ENCODE peak calls at places on chromosomes 6 and 20, in ten cellular contexts. T is fibroblast of mammary gland; I is OCI-LY7; S is coronary artery; O is sigmoid colon; M is lung; G is tibial artery; N is BJ; B is IMR-90; C is CD8-positive, alpha-beta T cell. A is an unnamed sample.

GRCh38 chr20:56527521-56527920 is 3.0 kb downstream of the FAM209A start:
- DNase-seq in O (no peak), M (no peak), C (no peak), B (no peak), G (no peak), N (no peak), T (no peak), I (no peak), S (no peak), A (no peak)

GRCh38 chr6:118881440-118882313 is 12.3 kb upstream of the ASF1A start:
- DNase-seq in S (no peak), I (peak), O (no peak), N (no peak), M (no peak), C (no peak), G (no peak), T (no peak), B (no peak), A (no peak)

GRCh38 chr6:145071836-145072235 is 663.5 kb downstream of the EPM2A start:
- DNase-seq in M (no peak), T (peak), N (peak), G (no peak), B (peak), O (no peak), S (no peak), I (no peak), C (no peak), A (no peak)

GRCh38 chr6:98824163-98824906 is 10.0 kb upstream of the POU3F2 start:
- DNase-seq in T (no peak), N (no peak), I (no peak), G (no peak), S (no peak), O (no peak), B (no peak), M (no peak), C (no peak), A (no peak)

GRCh38 chr20:43915209-43916072 is 789 bp downstream of the TOX2 start:
- DNase-seq in T (peak), C (no peak), M (no peak), S (no peak), B (peak), I (no peak), N (no peak), G (peak), O (no peak), A (no peak)

GRCh38 chr6:150929403-150929802 is 63.9 kb downstream of the MTHFD1L start:
- DNase-seq in B (peak), N (no peak), C (no peak), O (no peak), I (no peak), S (no peak), T (no peak), M (no peak), G (no peak), A (no peak)

GRCh38 chr6:125316621-125317020 is 14.9 kb upstream of the HDDC2 start:
- DNase-seq in I (no peak), N (no peak), C (no peak), S (no peak), O (no peak), M (no peak), B (no peak), T (no peak), G (no peak), A (no peak)

GRCh38 chr20:37838769-37839431 is 64.0 kb upstream of the VSTM2L start:
- DNase-seq in B (no peak), C (no peak), O (no peak), N (no peak), G (no peak), M (no peak), T (no peak), I (no peak), S (no peak), A (no peak)

GRCh38 chr6:159169557-159170332 is 545 bp downstream of the FNDC1 start:
- DNase-seq in O (peak), B (peak), G (no peak), S (no peak), C (no peak), M (no peak), N (no peak), I (no peak), T (peak), A (no peak)

GRCh38 chr20:5393218-5393870 is 76.6 kb upstream of the PROKR2 start:
- DNase-seq in C (no peak), I (no peak), O (no peak), N (no peak), M (no peak), B (no peak), S (no peak), G (no peak), T (no peak), A (no peak)

GRCh38 chr6:32763417-32763816 is at the start of gene HLA-DQB2:
- DNase-seq in N (no peak), O (no peak), I (peak), C (no peak), B (no peak), T (no peak), S (no peak), G (no peak), M (no peak), A (no peak)

GRCh38 chr6:21808551-21809181 is 215.1 kb downstream of the SOX4 start:
- DNase-seq in C (no peak), T (peak), O (peak), N (no peak), M (no peak), S (no peak), B (no peak), I (no peak), G (no peak), A (no peak)

GRCh38 chr6:105431226-105431625 is 28.3 kb upstream of the PREP start:
- DNase-seq in C (no peak), M (no peak), G (no peak), B (peak), I (peak), N (no peak), O (no peak), T (peak), S (no peak), A (no peak)

GRCh38 chr6:112362827-112363565 is 15.9 kb downstream of the RFPL4B start:
- DNase-seq in G (no peak), O (no peak), I (no peak), C (no peak), M (no peak), N (no peak), B (peak), T (no peak), S (no peak), A (no peak)

GRCh38 chr6:156587751-156588301 is 189.4 kb upstream of the ARID1B start:
- DNase-seq in C (no peak), S (no peak), B (no peak), I (no peak), G (no peak), N (no peak), M (no peak), O (no peak), T (no peak), A (no peak)

DNA sequence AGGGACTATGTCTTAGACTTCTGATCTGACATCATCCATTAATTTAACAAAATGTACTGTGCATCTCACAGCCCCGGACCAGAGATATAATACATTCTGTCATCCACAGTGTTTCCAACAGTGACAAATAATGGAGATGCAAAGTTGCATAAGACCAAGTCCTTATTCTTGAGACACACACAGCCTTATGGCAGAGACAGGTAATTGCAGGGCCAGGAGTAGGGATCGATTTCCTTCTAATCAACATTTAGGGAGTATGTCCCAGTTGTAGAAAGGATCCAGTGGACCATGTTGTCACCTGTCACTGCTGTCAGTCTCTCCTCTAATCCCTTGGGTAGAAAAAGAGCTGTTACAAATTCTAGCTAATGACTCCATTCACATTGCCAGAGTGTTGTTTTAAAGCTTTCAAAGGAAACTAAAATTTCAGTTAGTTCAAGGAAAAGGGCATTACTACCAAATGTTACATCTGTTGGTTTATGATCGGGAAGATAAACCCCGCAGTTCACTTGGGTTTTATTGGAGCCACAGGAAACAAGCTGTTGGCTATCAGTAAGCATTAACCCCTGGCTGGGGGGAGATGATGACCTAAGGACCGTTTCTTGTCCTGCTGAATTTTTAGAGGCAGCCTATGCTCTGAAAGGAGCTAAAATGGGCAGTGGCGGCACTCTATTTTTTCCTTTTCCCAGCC is 111.4 kb upstream of the ATXN1 start:
- DNase-seq in T (no peak), S (no peak), B (no peak), M (no peak), O (no peak), I (no peak), C (no peak), G (no peak), N (no peak), A (no peak)
- TF ChIP-seq CTCF in T (peak), S (no peak), B (no peak), M (no peak), O (no peak), I (no peak), C (no peak), G (no peak), N (peak), A (peak)

GRCh38 chr6:36953931-36954261 is 642 bp upstream of the PI16 start:
- DNase-seq in C (no peak), B (no peak), I (no peak), N (no peak), M (no peak), S (peak), G (no peak), O (no peak), T (no peak), A (no peak)
- H3K4me3 ChIP-seq in C (no peak), B (no peak), I (no peak), N (no peak), M (no peak), S (no peak), G (no peak), O (no peak), T (no peak), A (no peak)

DNA sequence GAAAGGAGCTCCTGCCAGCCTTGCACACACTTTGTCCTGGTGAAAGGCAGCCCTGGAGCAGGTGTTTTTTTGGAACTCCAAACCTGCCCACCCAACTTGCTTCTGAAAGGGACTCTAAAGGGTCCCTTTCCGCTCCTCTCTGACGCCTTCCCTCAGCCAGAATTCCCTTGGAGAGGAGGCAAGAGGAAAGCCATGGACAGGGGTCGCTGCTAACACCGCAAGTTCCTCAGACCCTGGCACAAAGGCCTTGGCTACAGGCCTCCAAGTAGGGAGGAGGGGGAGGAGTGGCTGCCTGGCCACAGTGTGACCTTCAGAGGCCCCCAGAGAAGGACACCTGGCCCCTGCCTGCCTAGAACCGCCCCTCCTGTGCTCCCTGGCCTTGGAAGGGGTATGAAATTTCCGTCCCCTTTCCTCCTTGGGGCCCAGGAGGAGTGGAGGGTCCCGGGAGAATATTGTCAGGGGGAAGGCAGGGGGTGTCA is 2.6 kb downstream of the VEGFA start:
- DNase-seq in C (no peak), O (peak), N (no peak), I (peak), T (no peak), S (no peak), M (no peak), B (no peak), G (no peak), A (no peak)
- TF ChIP-seq CTCF in C (no peak), O (no peak), N (peak), I (no peak), T (peak), S (no peak), M (no peak), B (no peak), G (no peak), A (no peak)

GRCh38 chr6:6758915-6759654 is 170.6 kb downstream of the LY86 start:
- DNase-seq in S (no peak), N (no peak), G (no peak), B (peak), O (peak), M (peak), I (peak), T (peak), C (peak), A (peak)
- H3K4me3 ChIP-seq in S (peak), N (no peak), G (no peak), B (no peak), O (no peak), M (no peak), I (no peak), T (no peak), C (no peak), A (no peak)

GRCh38 chr6:89781070-89782034 is 38.2 kb downstream of the MDN1 start:
- DNase-seq in S (no peak), O (no peak), N (no peak), M (no peak), B (no peak), T (no peak), G (no peak), I (no peak), C (no peak), A (no peak)
- TF ChIP-seq CTCF in S (no peak), O (no peak), N (no peak), M (no peak), B (no peak), T (no peak), G (no peak), I (no peak), C (no peak), A (no peak)

DNA sequence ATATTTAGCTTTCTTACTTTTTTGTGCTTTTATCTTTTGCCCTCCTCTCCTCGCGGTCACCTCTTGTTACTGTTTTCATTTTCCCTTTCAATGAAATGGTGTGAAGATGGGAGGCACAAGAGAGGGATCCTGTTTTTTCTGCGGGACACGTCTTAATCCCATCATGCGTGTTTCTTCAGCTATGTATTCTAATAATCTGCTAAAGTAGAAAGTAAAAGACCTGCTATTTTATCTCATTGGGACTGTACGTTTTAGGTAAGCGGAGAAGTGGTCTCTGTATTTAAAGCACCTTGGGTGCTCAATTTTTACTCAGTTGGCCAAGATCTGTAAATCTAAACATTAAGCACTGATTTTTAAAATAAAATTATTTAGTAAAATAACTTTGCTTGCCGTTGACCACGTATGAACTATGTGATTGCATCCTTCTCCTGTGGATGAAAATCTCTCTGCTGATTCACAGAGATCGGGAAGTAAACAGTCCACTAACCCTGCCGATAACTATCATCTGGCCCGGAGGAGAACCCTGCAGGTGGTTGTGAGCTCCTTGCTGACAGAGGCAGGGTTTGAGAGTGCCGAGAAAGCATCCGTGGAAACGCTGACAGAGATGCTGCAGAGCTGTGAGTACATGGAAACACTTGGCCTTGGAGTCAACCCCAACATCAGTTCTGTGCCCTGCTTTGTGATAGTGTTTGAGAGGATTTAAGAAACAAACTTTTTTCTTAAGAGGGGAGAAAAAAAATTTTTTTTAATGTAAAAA is 751 bp downstream of the TAF8 start:
- DNase-seq in B (peak), N (no peak), M (no peak), C (no peak), I (peak), T (no peak), S (no peak), O (peak), G (no peak), A (no peak)
- H3K4me3 ChIP-seq in B (peak), N (peak), M (peak), C (peak), I (peak), T (peak), S (peak), O (peak), G (peak), A (peak)

GRCh38 chr6:12313311-12313991 is 23.3 kb downstream of the EDN1 start:
- DNase-seq in M (no peak), O (no peak), B (no peak), S (no peak), T (no peak), G (no peak), N (no peak), C (no peak), I (no peak), A (no peak)

GRCh38 chr6:12309070-12309469 is 18.9 kb downstream of the EDN1 start:
- DNase-seq in N (no peak), T (no peak), O (no peak), S (no peak), B (no peak), I (no peak), G (no peak), C (no peak), M (no peak), A (no peak)

GRCh38 chr6:12313992-12314589 is 23.9 kb downstream of the EDN1 start:
- DNase-seq in T (peak), C (no peak), N (no peak), M (peak), S (no peak), G (no peak), O (no peak), I (no peak), B (peak), A (no peak)

GRCh38 chr6:12312736-12313135 is 22.6 kb downstream of the EDN1 start:
- DNase-seq in B (no peak), C (no peak), N (peak), G (no peak), O (no peak), S (no peak), M (no peak), I (no peak), T (no peak), A (no peak)

DNA sequence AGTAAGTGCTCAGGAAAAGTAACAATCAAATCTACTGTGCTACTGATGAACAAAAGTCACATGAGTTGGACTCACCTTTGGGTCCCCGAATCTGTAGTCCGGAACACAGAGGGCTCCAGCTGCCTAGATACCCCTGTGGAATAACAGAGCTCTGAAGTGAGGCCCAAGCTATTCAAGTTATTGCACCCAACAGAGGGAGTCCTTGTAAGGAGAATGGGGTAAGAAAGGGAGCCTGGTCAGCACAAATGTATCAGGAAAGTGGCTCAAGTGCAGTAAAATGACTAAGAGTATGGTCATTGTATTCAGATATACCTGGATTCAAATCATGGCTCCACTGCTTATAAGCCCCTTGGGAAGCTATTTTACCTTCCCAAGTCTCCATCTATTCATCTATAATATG is 20.9 kb downstream of the EDN1 start:
- DNase-seq in S (no peak), N (no peak), C (no peak), G (no peak), I (no peak), M (no peak), O (no peak), B (no peak), T (no peak), A (no peak)
- TF ChIP-seq CTCF in S (no peak), N (no peak), C (no peak), G (peak), I (no peak), M (no peak), O (no peak), B (no peak), T (no peak), A (no peak)